ENCODE peak calls at places on chromosomes 3 and 15, in six cellular contexts. W, K, B, G, Y and M are unnamed samples.

GRCh38 chr3:186959029-186959624 is 28.8 kb downstream of the ST6GAL1 start:
- DNase-seq in W (no peak), K (no peak), B (no peak), G (no peak), Y (no peak), M (no peak)

GRCh38 chr3:142724682-142725351 is 983 bp downstream of the TRPC1 start:
- DNase-seq in W (peak), K (peak), B (peak), G (peak), Y (no peak), M (no peak)

GRCh38 chr3:165746874-165747273 is 90.3 kb downstream of the BCHE start:
- DNase-seq in W (no peak), K (no peak), B (no peak), G (no peak), Y (no peak), M (no peak)

GRCh38 chr3:178996399-178996798 is 75.2 kb downstream of the ZMAT3 start:
- DNase-seq in W (no peak), K (no peak), B (no peak), G (no peak), Y (no peak), M (no peak)

GRCh38 chr15:90044191-90044590 is 43.1 kb downstream of the ZNF710 start:
- DNase-seq in W (no peak), K (no peak), B (no peak), G (no peak), Y (no peak), M (no peak)

GRCh38 chr3:170657312-170657711 is 71.4 kb upstream of the SLC7A14 start:
- DNase-seq in W (no peak), K (no peak), B (no peak), G (no peak), Y (no peak), M (no peak)

GRCh38 chr3:129892486-129892856 is 1.0 kb downstream of the TMCC1 start:
- DNase-seq in W (no peak), K (no peak), B (no peak), G (no peak), Y (no peak), M (no peak)

GRCh38 chr3:30437172-30437571 is 169.2 kb upstream of the TGFBR2 start:
- DNase-seq in W (peak), K (peak), B (peak), G (peak), Y (no peak), M (no peak)

GRCh38 chr3:121998030-121998580 is 23.9 kb downstream of the ILDR1 start:
- DNase-seq in W (peak), K (no peak), B (peak), G (no peak), Y (peak), M (no peak)

GRCh38 chr3:100954199-100954935 is 38.9 kb downstream of the ABI3BP start:
- DNase-seq in W (peak), K (no peak), B (no peak), G (no peak), Y (no peak), M (no peak)

GRCh38 chr15:29913528-29914135 is 91.4 kb upstream of the TJP1 start:
- DNase-seq in W (peak), K (no peak), B (peak), G (no peak), Y (peak), M (no peak)

GRCh38 chr15:46080018-46080417 is 445.2 kb downstream of the SQOR start:
- DNase-seq in W (no peak), K (no peak), B (no peak), G (peak), Y (no peak), M (no peak)

GRCh38 chr3:126932188-126932931 is 50.6 kb upstream of the PLXNA1 start:
- DNase-seq in W (peak), K (no peak), B (peak), G (no peak), Y (no peak), M (no peak)

GRCh38 chr3:101943028-101943427 is 93.7 kb downstream of the NFKBIZ start:
- DNase-seq in W (no peak), K (no peak), B (no peak), G (no peak), Y (no peak), M (no peak)

DNA sequence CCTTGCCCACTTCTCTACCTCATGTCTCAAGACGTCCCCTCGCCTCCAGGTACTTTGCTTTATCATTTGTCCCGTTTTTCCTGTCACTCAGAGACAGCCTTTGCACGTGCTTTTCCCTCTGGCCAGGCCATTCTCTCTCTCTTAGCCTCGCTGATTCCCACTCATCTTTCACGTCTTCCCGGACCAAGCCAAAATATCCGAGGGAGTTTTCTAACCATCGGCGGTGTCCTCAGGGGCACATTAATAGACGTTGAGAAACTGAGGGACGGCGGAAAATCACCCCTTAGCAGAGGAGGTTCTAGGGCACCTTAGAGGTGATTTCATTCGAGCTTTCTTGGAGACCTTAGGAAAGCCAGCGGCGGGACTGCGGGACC is 551 bp downstream of the SUSD5 start:
- DNase-seq in W (no peak), K (no peak), B (peak), G (peak), Y (no peak), M (no peak)
- H3K4me3 ChIP-seq in W (peak), K (peak), B (peak), G (peak), Y (peak), M (no peak)

DNA sequence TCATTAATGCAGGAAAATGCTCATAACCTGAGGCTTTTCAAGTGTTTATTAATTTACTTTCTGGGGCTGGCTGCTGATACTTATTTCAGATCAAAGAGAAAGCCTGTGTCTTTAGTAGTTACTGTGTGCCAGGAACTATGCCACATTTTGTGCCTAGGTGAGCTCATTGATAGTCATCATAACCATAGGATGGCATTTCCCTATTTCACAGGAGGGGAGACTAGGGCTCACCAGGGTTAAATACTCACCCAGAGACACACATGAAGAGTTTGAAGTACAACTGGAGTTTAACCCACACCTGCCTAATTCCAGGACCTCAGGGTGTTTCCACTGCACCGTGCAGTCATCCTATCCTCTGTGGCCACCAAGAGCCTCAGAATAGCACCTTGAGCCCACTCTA is 264.4 kb upstream of the NR2E3 start:
- DNase-seq in W (no peak), K (no peak), B (no peak), G (no peak), Y (no peak), M (no peak)
- H3K4me3 ChIP-seq in W (no peak), K (no peak), B (no peak), G (no peak), Y (no peak), M (no peak)

DNA sequence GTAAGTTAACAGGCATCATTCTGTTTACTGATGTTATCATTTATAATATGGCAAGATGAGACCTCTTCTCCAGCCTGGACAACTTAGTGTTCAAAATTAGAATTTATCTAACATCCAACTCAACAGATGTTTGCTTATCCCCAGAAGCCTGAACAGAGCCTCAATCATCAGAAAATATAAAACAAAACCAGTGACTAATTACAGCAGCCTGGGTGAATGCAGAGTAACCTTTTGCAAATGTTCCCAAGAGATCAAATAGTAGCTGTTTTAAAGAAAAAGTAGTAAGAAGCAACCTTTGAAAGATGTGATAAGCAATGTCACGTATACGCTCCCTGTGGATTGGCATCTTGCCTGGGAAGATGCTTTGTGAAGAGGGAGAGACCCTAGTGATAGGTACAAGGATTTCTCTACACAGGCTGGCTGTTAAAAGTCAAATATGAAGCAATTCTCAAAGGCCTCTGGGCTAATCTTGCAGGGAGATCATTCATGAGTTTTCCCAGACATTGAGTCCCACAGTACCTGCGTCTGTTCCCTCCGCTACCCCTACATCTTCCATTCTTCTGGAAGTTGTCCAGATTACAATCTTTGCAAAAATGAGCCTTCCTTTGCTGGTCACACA is 39.3 kb upstream of the PRICKLE2 start:
- DNase-seq in W (peak), K (no peak), B (peak), G (no peak), Y (no peak), M (no peak)
- H3K4me3 ChIP-seq in W (peak), K (no peak), B (peak), G (no peak), Y (peak), M (no peak)

DNA sequence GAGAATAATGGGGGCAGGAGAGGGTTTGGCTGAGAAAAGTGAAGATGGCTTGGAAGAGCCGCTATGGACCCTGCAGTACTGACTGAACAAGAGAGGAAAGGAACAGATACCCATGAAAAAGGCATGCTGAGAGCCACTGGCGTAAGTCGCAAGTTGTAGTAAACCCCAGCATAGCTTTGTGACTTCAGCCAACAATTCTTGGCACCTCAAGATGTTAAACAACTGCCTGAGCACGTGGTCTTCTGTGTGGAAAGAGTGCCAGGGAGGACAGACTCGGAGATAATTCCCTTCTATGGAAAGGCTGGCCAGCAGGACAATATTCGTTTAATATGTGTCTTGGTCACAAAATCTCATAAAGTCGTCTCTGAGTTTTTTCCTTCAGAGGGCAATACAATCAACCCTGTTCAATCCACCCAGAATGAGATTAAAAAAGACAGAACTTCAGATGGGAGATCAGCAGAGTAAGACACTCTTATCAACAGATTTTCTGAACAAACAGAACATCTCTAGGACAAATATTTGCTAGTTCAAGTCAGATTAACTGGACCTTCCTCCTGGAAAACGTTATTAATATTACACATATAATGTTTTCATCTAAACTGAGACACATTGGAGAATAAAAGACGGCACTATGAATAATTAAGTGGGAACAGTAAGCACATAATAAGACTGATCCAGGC is 49.2 kb downstream of the NEK10 start:
- DNase-seq in W (no peak), K (no peak), B (no peak), G (no peak), Y (no peak), M (no peak)
- H3K4me3 ChIP-seq in W (no peak), K (no peak), B (no peak), G (no peak), Y (no peak), M (no peak)